ENCODE peak calls at places on chromosomes 4 and X, in seven cellular contexts. One of them, this sample, is unnamed.

GRCh38 chrX:116827063-116827462 is 364.3 kb upstream of the CT83 start:
- DNase-seq in Panc1: no peak
- DNase-seq in GM12878: no peak
- DNase-seq in HCT116: no peak
- DNase-seq in K562: no peak
- DNase-seq in H1: no peak
- DNase-seq in SK-N-SH: no peak
- DNase-seq in this sample: no peak

GRCh38 chrX:105635794-105636193 is 186.5 kb upstream of the NRK start:
- DNase-seq in Panc1: no peak
- DNase-seq in GM12878: no peak
- DNase-seq in HCT116: no peak
- DNase-seq in K562: no peak
- DNase-seq in H1: no peak
- DNase-seq in SK-N-SH: no peak
- DNase-seq in this sample: no peak

GRCh38 chrX:135740683-135741149 is 27.3 kb downstream of the CT45A3 start:
- DNase-seq in Panc1: no peak
- DNase-seq in GM12878: no peak
- DNase-seq in HCT116: peak; percentile 6
- DNase-seq in K562: peak; percentile 67
- DNase-seq in H1: no peak
- DNase-seq in SK-N-SH: peak; percentile 46
- DNase-seq in this sample: peak; percentile 5

GRCh38 chrX:15790766-15791380 is 589 bp downstream of the ZRSR2 start:
- DNase-seq in Panc1: no peak
- DNase-seq in GM12878: peak; percentile 13
- DNase-seq in HCT116: no peak
- DNase-seq in K562: no peak
- DNase-seq in H1: no peak
- DNase-seq in SK-N-SH: peak; percentile 17
- DNase-seq in this sample: no peak

GRCh38 chr4:68077737-68078136 is 51.9 kb downstream of the TMPRSS11F start:
- DNase-seq in Panc1: no peak
- DNase-seq in GM12878: no peak
- DNase-seq in HCT116: no peak
- DNase-seq in K562: no peak
- DNase-seq in H1: no peak
- DNase-seq in SK-N-SH: no peak
- DNase-seq in this sample: no peak

GRCh38 chrX:42117318-42117717 is 194.0 kb upstream of the CASK start:
- DNase-seq in Panc1: no peak
- DNase-seq in GM12878: no peak
- DNase-seq in HCT116: no peak
- DNase-seq in K562: no peak
- DNase-seq in H1: no peak
- DNase-seq in SK-N-SH: no peak
- DNase-seq in this sample: no peak

GRCh38 chr4:158094413-158095110 is 78.3 kb downstream of the GASK1B start:
- DNase-seq in Panc1: peak; percentile 35
- DNase-seq in GM12878: no peak
- DNase-seq in HCT116: peak; percentile 96
- DNase-seq in K562: no peak
- DNase-seq in H1: no peak
- DNase-seq in SK-N-SH: no peak
- DNase-seq in this sample: peak; percentile 61

GRCh38 chr4:173766231-173766630 is 236.2 kb upstream of the HAND2 start:
- DNase-seq in Panc1: no peak
- DNase-seq in GM12878: no peak
- DNase-seq in HCT116: no peak
- DNase-seq in K562: no peak
- DNase-seq in H1: no peak
- DNase-seq in SK-N-SH: peak; percentile 67
- DNase-seq in this sample: no peak

GRCh38 chr4:11471613-11472012 is 42.9 kb upstream of the HS3ST1 start:
- DNase-seq in Panc1: no peak
- DNase-seq in GM12878: peak; percentile 39
- DNase-seq in HCT116: no peak
- DNase-seq in K562: no peak
- DNase-seq in H1: no peak
- DNase-seq in SK-N-SH: no peak
- DNase-seq in this sample: no peak

GRCh38 chrX:70444326-70445196 is at the start of gene DLG3:
- DNase-seq in Panc1: no peak
- DNase-seq in GM12878: no peak
- DNase-seq in HCT116: no peak
- DNase-seq in K562: peak; percentile 41
- DNase-seq in H1: no peak
- DNase-seq in SK-N-SH: peak; percentile 84
- DNase-seq in this sample: no peak

GRCh38 chr4:185685804-185686203 is 126.2 kb downstream of the SORBS2 start:
- DNase-seq in Panc1: no peak
- DNase-seq in GM12878: no peak
- DNase-seq in HCT116: no peak
- DNase-seq in K562: no peak
- DNase-seq in H1: no peak
- DNase-seq in SK-N-SH: no peak
- DNase-seq in this sample: no peak

GRCh38 chr4:40099010-40099409 is 42.4 kb downstream of the N4BP2 start:
- DNase-seq in Panc1: no peak
- DNase-seq in GM12878: no peak
- DNase-seq in HCT116: no peak
- DNase-seq in K562: no peak
- DNase-seq in H1: no peak
- DNase-seq in SK-N-SH: no peak
- DNase-seq in this sample: no peak

GRCh38 chrX:35098419-35098818 is 155.8 kb downstream of the FAM47B start:
- DNase-seq in Panc1: no peak
- DNase-seq in GM12878: no peak
- DNase-seq in HCT116: no peak
- DNase-seq in K562: no peak
- DNase-seq in H1: no peak
- DNase-seq in SK-N-SH: no peak
- DNase-seq in this sample: no peak

GRCh38 chrX:110402091-110402854 is 43.6 kb downstream of the RTL9 start:
- DNase-seq in Panc1: no peak
- DNase-seq in GM12878: no peak
- DNase-seq in HCT116: no peak
- DNase-seq in K562: peak; percentile 48
- DNase-seq in H1: no peak
- DNase-seq in SK-N-SH: no peak
- DNase-seq in this sample: no peak

GRCh38 chr4:114087596-114088230 is 108.3 kb upstream of the ARSJ start:
- DNase-seq in Panc1: no peak
- DNase-seq in GM12878: no peak
- DNase-seq in HCT116: no peak
- DNase-seq in K562: no peak
- DNase-seq in H1: no peak
- DNase-seq in SK-N-SH: no peak
- DNase-seq in this sample: no peak

GRCh38 chr4:26434030-26434639 is 56.1 kb downstream of the CCKAR start:
- DNase-seq in Panc1: no peak
- DNase-seq in GM12878: no peak
- DNase-seq in HCT116: no peak
- DNase-seq in K562: no peak
- DNase-seq in H1: no peak
- DNase-seq in SK-N-SH: no peak
- DNase-seq in this sample: no peak

GRCh38 chrX:9367437-9367836 is 97.4 kb upstream of the TBL1X start:
- DNase-seq in Panc1: no peak
- DNase-seq in GM12878: no peak
- DNase-seq in HCT116: no peak
- DNase-seq in K562: no peak
- DNase-seq in H1: no peak
- DNase-seq in SK-N-SH: no peak
- DNase-seq in this sample: peak; percentile 33

GRCh38 chr4:56655209-56655626 is 25.9 kb downstream of the HOPX start:
- DNase-seq in Panc1: no peak
- DNase-seq in GM12878: no peak
- DNase-seq in HCT116: no peak
- DNase-seq in K562: no peak
- DNase-seq in H1: peak; percentile 25
- DNase-seq in SK-N-SH: peak; percentile 77
- DNase-seq in this sample: no peak

GRCh38 chrX:20144491-20144890 is 2.9 kb upstream of the EIF1AX start:
- DNase-seq in Panc1: no peak
- DNase-seq in GM12878: no peak
- DNase-seq in HCT116: no peak
- DNase-seq in K562: no peak
- DNase-seq in H1: no peak
- DNase-seq in SK-N-SH: no peak
- DNase-seq in this sample: no peak

DNA sequence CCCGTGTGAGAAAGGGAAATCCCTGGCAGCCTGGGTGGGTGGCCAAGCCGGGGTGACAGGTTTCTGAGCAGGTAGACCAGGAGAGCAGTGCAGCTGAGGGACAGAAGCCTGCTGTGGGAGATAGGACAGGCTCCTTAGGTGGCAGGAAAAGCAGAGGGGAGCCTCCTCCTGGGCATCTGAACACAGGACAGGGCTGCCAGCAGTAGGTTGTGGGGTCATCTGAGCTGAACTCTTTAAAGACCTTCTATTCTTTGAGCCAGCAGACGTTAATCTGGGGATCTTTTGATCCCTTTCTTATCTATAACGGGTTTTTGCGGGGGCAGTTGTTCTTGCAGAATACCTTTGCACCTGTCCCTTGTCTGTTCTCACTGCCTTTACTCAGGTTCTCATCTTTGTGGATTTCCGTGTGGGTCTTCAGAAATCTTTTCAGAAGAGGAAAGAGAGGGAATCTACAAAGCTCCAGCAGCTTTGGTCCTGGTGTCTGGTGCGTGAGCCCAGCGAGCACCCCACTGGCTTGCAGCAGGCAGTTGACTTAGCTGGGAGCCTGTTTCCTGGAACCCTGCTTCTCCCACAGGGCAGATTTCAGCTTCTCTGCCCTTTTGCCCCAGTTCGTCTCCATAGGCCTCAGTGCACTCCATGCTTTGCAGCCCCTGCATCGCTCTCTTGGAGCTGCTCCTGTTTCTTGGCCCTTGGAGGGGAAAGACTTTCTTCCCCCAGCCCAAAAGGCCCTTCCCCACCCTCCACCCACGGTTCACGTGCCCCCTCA is 35.8 kb upstream of the TADA2B start:
- DNase-seq in Panc1: no peak
- DNase-seq in GM12878: no peak
- DNase-seq in HCT116: no peak
- DNase-seq in K562: no peak
- DNase-seq in H1: no peak
- DNase-seq in SK-N-SH: no peak
- DNase-seq in this sample: peak; percentile 20
- TF ChIP-seq SIN3A in Panc1: no peak
- TF ChIP-seq SIN3A in GM12878: no peak
- TF ChIP-seq SIN3A in HCT116: no peak
- TF ChIP-seq SIN3A in K562: no peak
- TF ChIP-seq SIN3A in H1: no peak
- TF ChIP-seq SIN3A in SK-N-SH: no peak
- TF ChIP-seq SIN3A in this sample: no peak

GRCh38 chr4:172042714-172043114 is 229.5 kb downstream of the GALNTL6 start:
- DNase-seq in Panc1: no peak
- DNase-seq in GM12878: no peak
- DNase-seq in HCT116: peak; percentile 23
- DNase-seq in K562: no peak
- DNase-seq in H1: no peak
- DNase-seq in SK-N-SH: no peak
- DNase-seq in this sample: peak; percentile 7

GRCh38 chr4:172035573-172035972 is 222.4 kb downstream of the GALNTL6 start:
- DNase-seq in Panc1: no peak
- DNase-seq in GM12878: no peak
- DNase-seq in HCT116: no peak
- DNase-seq in K562: no peak
- DNase-seq in H1: no peak
- DNase-seq in SK-N-SH: no peak
- DNase-seq in this sample: no peak

GRCh38 chr4:172045981-172046380 is 232.8 kb downstream of the GALNTL6 start:
- DNase-seq in Panc1: no peak
- DNase-seq in GM12878: no peak
- DNase-seq in HCT116: no peak
- DNase-seq in K562: no peak
- DNase-seq in H1: no peak
- DNase-seq in SK-N-SH: no peak
- DNase-seq in this sample: no peak

DNA sequence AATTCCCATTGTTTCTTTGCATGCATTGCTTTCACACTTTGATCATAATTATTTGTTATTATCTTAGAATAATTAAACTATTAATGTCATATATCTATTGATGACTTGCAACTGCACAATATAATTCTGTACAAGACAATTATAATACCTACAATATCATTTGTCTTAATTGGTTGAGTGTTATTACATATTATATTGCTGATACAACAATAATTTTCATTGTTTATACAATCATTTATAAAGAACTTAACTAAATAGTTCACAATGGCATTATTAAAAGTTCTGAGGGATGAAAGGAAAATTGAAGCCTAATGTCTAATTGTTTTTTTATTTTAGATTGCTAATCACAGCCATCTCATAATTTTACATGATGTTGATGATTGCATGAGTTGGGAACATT is 227.6 kb downstream of the GALNTL6 start:
- DNase-seq in Panc1: no peak
- DNase-seq in GM12878: no peak
- DNase-seq in HCT116: no peak
- DNase-seq in K562: no peak
- DNase-seq in H1: no peak
- DNase-seq in SK-N-SH: no peak
- DNase-seq in this sample: no peak
- TF ChIP-seq SIN3A in Panc1: no peak
- TF ChIP-seq SIN3A in GM12878: no peak
- TF ChIP-seq SIN3A in HCT116: no peak
- TF ChIP-seq SIN3A in K562: no peak
- TF ChIP-seq SIN3A in H1: no peak
- TF ChIP-seq SIN3A in SK-N-SH: no peak
- TF ChIP-seq SIN3A in this sample: no peak

GRCh38 chrX:150308532-150309157 is 54.5 kb upstream of the MAMLD1 start:
- DNase-seq in Panc1: no peak
- DNase-seq in GM12878: no peak
- DNase-seq in HCT116: no peak
- DNase-seq in K562: no peak
- DNase-seq in H1: no peak
- DNase-seq in SK-N-SH: no peak
- DNase-seq in this sample: no peak
- TF ChIP-seq SIN3A in Panc1: no peak
- TF ChIP-seq SIN3A in GM12878: no peak
- TF ChIP-seq SIN3A in HCT116: no peak
- TF ChIP-seq SIN3A in K562: no peak
- TF ChIP-seq SIN3A in H1: no peak
- TF ChIP-seq SIN3A in SK-N-SH: no peak
- TF ChIP-seq SIN3A in this sample: no peak

GRCh38 chr4:151276787-151277557 is at the start of gene PRSS48:
- DNase-seq in Panc1: peak; percentile 17
- DNase-seq in GM12878: no peak
- DNase-seq in HCT116: peak; percentile 34
- DNase-seq in K562: peak; percentile 62
- DNase-seq in H1: peak; percentile 79
- DNase-seq in SK-N-SH: peak; percentile 68
- DNase-seq in this sample: peak; percentile 55
- TF ChIP-seq SIN3A in Panc1: no peak
- TF ChIP-seq SIN3A in GM12878: no peak
- TF ChIP-seq SIN3A in HCT116: no peak
- TF ChIP-seq SIN3A in K562: no peak
- TF ChIP-seq SIN3A in H1: no peak
- TF ChIP-seq SIN3A in SK-N-SH: no peak
- TF ChIP-seq SIN3A in this sample: no peak

GRCh38 chr4:48033825-48034413 is 17.3 kb downstream of the NIPAL1 start:
- DNase-seq in Panc1: no peak
- DNase-seq in GM12878: no peak
- DNase-seq in HCT116: peak; percentile 10
- DNase-seq in K562: peak; percentile 39
- DNase-seq in H1: no peak
- DNase-seq in SK-N-SH: peak; percentile 40
- DNase-seq in this sample: peak; percentile 28
- TF ChIP-seq SIN3A in Panc1: no peak
- TF ChIP-seq SIN3A in GM12878: no peak
- TF ChIP-seq SIN3A in HCT116: no peak
- TF ChIP-seq SIN3A in K562: no peak
- TF ChIP-seq SIN3A in H1: no peak
- TF ChIP-seq SIN3A in SK-N-SH: no peak
- TF ChIP-seq SIN3A in this sample: no peak